ENCODE peak calls at places on chromosomes 7 and 10, in four cellular contexts. U is K562; B is H9; N is effector memory CD8-positive, alpha-beta T cell. Z is an unnamed sample.

GRCh38 chr7:31102973-31103850 is 51.1 kb downstream of the ADCYAP1R1 start:
- DNase-seq in U (no peak), B (peak; percentile 17), N (no peak), Z (no peak)

GRCh38 chr10:33277135-33277536 is 57.3 kb downstream of the NRP1 start:
- DNase-seq in U (no peak), B (no peak), N (no peak), Z (no peak)

GRCh38 chr10:88032566-88032965 is 169.1 kb downstream of the PTEN start:
- DNase-seq in U (no peak), B (no peak), N (no peak), Z (no peak)

GRCh38 chr7:56097700-56098099 is 4.9 kb upstream of the PHKG1 start:
- DNase-seq in U (peak; percentile 52), B (no peak), N (no peak), Z (no peak)

GRCh38 chr10:31399631-31400030 is 80.6 kb downstream of the ZEB1 start:
- DNase-seq in U (no peak), B (no peak), N (no peak), Z (no peak)

GRCh38 chr10:104045151-104046089 is 40.3 kb downstream of the COL17A1 start:
- DNase-seq in U (peak; percentile 38), B (peak; percentile 83), N (no peak), Z (no peak)

GRCh38 chr7:14381306-14381705 is 391.8 kb upstream of the ETV1 start:
- DNase-seq in U (no peak), B (no peak), N (no peak), Z (no peak)

GRCh38 chr7:372939-373791 is 83.2 kb downstream of the FOXL3 start:
- DNase-seq in U (no peak), B (peak; percentile 30), N (no peak), Z (no peak)

GRCh38 chr10:45514283-45515270 is 140.6 kb downstream of the ALOX5 start:
- DNase-seq in U (no peak), B (no peak), N (no peak), Z (no peak)

GRCh38 chr10:13717936-13718772 is 131.4 kb downstream of the PRPF18 start:
- DNase-seq in U (no peak), B (peak; percentile 36), N (no peak), Z (no peak)

GRCh38 chr7:138167869-138168296 is 91.6 kb downstream of the AKR1D1 start:
- DNase-seq in U (no peak), B (peak; percentile 67), N (no peak), Z (no peak)

GRCh38 chr10:3622845-3623621 is 162.0 kb downstream of the KLF6 start:
- DNase-seq in U (no peak), B (no peak), N (no peak), Z (no peak)

GRCh38 chr7:142425281-142425680 is 167.4 kb upstream of the PRSS58 start:
- DNase-seq in U (no peak), B (no peak), N (no peak), Z (no peak)

GRCh38 chr7:100835903-100836811 is 8.8 kb upstream of the EPHB4 start:
- DNase-seq in U (no peak), B (peak; percentile 97), N (no peak), Z (no peak)

GRCh38 chr10:129840196-129840590 is 123.9 kb downstream of the EBF3 start:
- DNase-seq in U (no peak), B (no peak), N (no peak), Z (no peak)

GRCh38 chr10:114051714-114052113 is 8.0 kb downstream of the ADRB1 start:
- DNase-seq in U (no peak), B (no peak), N (no peak), Z (no peak)

GRCh38 chr7:99837649-99838361 is 10.0 kb downstream of the CYP3A43 start:
- DNase-seq in U (no peak), B (no peak), N (no peak), Z (no peak)

GRCh38 chr10:130453721-130454542 is 317.7 kb downstream of the GLRX3 start:
- DNase-seq in U (no peak), B (peak; percentile 18), N (no peak), Z (no peak)

GRCh38 chr10:133139561-133140065 is 20.4 kb upstream of the KNDC1 start:
- DNase-seq in U (no peak), B (peak; percentile 60), N (no peak), Z (no peak)

GRCh38 chr7:44738031-44738730 is 10.5 kb upstream of the ZMIZ2 start:
- DNase-seq in U (no peak), B (no peak), N (no peak), Z (no peak)

GRCh38 chr7:112080441-112080840 is 125.8 kb downstream of the DOCK4 start:
- DNase-seq in U (no peak), B (no peak), N (no peak), Z (no peak)

Z was measured in NCI-H2107.